ENCODE peak calls at places on chromosomes 7 and 10, in nine cellular contexts. N, T, J, H, K, X, S, V and Q are unnamed samples.

GRCh38 chr7:98133621-98134266 is 27.1 kb downstream of the LMTK2 start:
- DNase-seq in N (no peak), T (no peak), J (no peak), X (no peak), V (no peak), S (peak; percentile 4), H (no peak), K (peak; percentile 6), Q (no peak)

GRCh38 chr7:6508539-6508938 is 42.7 kb downstream of the GRID2IP start:
- DNase-seq in H (no peak), V (no peak), N (no peak), T (no peak), S (no peak), K (no peak), X (no peak), J (no peak), Q (no peak)

GRCh38 chr7:81499262-81500116 is 270.4 kb downstream of the HGF start:
- DNase-seq in T (no peak), V (no peak), N (no peak), X (peak; percentile 17), S (peak; percentile 89), K (peak; percentile 31), H (no peak), J (peak; percentile 71), Q (no peak)

GRCh38 chr7:123024989-123025758 is 29.7 kb upstream of the TAS2R16 start:
- DNase-seq in T (no peak), S (no peak), K (peak; percentile 21), H (no peak), X (no peak), J (no peak), V (no peak), N (no peak), Q (no peak)

GRCh38 chr10:62990126-62990525 is 143.0 kb upstream of the NRBF2 start:
- DNase-seq in X (no peak), V (no peak), T (no peak), N (no peak), S (no peak), H (no peak), K (no peak), J (no peak), Q (no peak)

GRCh38 chr7:17611611-17612010 is 313.2 kb downstream of the AHR start:
- DNase-seq in H (no peak), K (no peak), X (no peak), T (no peak), V (no peak), J (no peak), N (no peak), S (peak; percentile 42), Q (no peak)

GRCh38 chr7:117010375-117011133 is 57.3 kb downstream of the ST7 start:
- DNase-seq in K (no peak), H (no peak), X (no peak), T (no peak), J (no peak), V (no peak), S (peak; percentile 56), N (no peak), Q (no peak)

GRCh38 chr10:69285699-69286098 is 7.4 kb downstream of the HK1 start:
- DNase-seq in S (no peak), X (no peak), H (no peak), T (no peak), N (no peak), V (no peak), K (no peak), J (peak; percentile 36), Q (no peak)

GRCh38 chr10:102434251-102434913 is 2.0 kb upstream of the CUEDC2 start:
- DNase-seq in N (no peak), J (no peak), K (no peak), T (peak; percentile 76), S (peak; percentile 64), V (no peak), X (peak; percentile 26), H (no peak), Q (no peak)

GRCh38 chr10:6987536-6987945 is 407.5 kb upstream of the PRKCQ start:
- DNase-seq in X (peak; percentile 30), J (peak; percentile 33), V (no peak), N (no peak), T (no peak), S (no peak), K (no peak), H (no peak), Q (no peak)

GRCh38 chr7:70177166-70177565 is 578.9 kb downstream of the AUTS2 start:
- DNase-seq in K (no peak), J (no peak), S (no peak), N (no peak), T (no peak), V (no peak), X (no peak), H (no peak), Q (no peak)

GRCh38 chr7:90166153-90166552 is 11.9 kb downstream of the STEAP1 start:
- DNase-seq in X (no peak), K (no peak), N (no peak), H (no peak), T (no peak), J (no peak), V (no peak), S (no peak), Q (no peak)

GRCh38 chr10:71383972-71384687 is 12.6 kb upstream of the CDH23 start:
- DNase-seq in H (peak; percentile 48), X (peak; percentile 93), K (peak; percentile 85), V (peak; percentile 93), S (peak; percentile 21), T (peak; percentile 86), J (peak; percentile 78), N (peak; percentile 89), Q (peak; percentile 89)

GRCh38 chr10:117653170-117653515 is 110.6 kb downstream of the EMX2 start:
- DNase-seq in T (no peak), N (no peak), X (no peak), V (no peak), K (peak; percentile 35), S (peak; percentile 60), H (no peak), J (no peak), Q (no peak)

GRCh38 chr10:44393834-44394547 is 9.1 kb upstream of the CXCL12 start:
- DNase-seq in N (peak; percentile 60), J (no peak), H (no peak), T (no peak), S (no peak), X (no peak), K (no peak), V (no peak), Q (no peak)

GRCh38 chr7:42236266-42237161 is 495 bp downstream of the GLI3 start:
- DNase-seq in V (peak; percentile 71), H (peak; percentile 60), J (peak; percentile 81), T (peak; percentile 86), N (peak; percentile 90), X (peak; percentile 69), K (peak; percentile 19), S (peak; percentile 72), Q (peak; percentile 66)

GRCh38 chr10:89278034-89278535 is 23.8 kb upstream of the IFIT2 start:
- DNase-seq in J (no peak), V (no peak), X (no peak), T (no peak), S (peak; percentile 98), K (peak; percentile 71), N (no peak), H (peak; percentile 87), Q (no peak)

GRCh38 chr7:84237533-84238173 is 43.1 kb upstream of the SEMA3A start:
- DNase-seq in K (no peak), S (peak; percentile 99), V (no peak), T (no peak), H (no peak), J (no peak), N (no peak), X (no peak), Q (no peak)

GRCh38 chr10:94217431-94217830 is 145.3 kb downstream of the NOC3L start:
- DNase-seq in N (no peak), S (no peak), T (no peak), X (no peak), H (no peak), V (no peak), K (no peak), J (no peak), Q (no peak)

GRCh38 chr10:89697946-89698345 is 3.4 kb upstream of the KIF20B start:
- DNase-seq in T (no peak), J (no peak), V (no peak), H (no peak), N (no peak), K (no peak), X (no peak), S (no peak), Q (no peak)

GRCh38 chr10:7610651-7611389 is 55.9 kb downstream of the ITIH5 start:
- DNase-seq in V (no peak), H (peak; percentile 66), T (no peak), S (peak; percentile 70), X (no peak), K (no peak), J (no peak), N (no peak), Q (no peak)

GRCh38 chr10:126387931-126388911 is at the start of gene ADAM12:
- DNase-seq in X (peak; percentile 61), H (no peak), V (peak; percentile 46), S (peak; percentile 68), N (peak; percentile 85), T (peak; percentile 83), J (peak; percentile 49), K (no peak), Q (peak; percentile 49)

DNA sequence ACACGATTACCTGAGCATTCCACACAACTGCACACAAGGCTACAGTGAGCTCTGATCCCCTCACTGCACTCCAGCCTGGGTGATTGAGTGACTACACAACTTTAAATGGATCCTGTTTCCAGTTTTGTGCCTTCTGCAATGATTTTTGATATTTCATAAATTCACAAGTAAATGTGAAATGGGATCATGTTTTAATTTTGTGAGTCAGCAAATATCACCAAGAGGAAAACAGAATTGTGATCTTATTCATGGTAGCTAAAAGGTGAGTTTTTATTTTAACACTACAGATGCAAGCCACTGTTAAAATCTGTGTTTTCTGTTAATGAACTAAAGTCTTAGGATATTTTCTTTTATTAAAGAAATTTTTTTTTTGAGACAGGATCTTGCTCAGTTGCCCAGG is 11.4 kb downstream of the ICA1 start:
- DNase-seq in S (no peak), J (no peak), X (no peak), K (no peak), V (no peak), N (no peak), H (no peak), T (no peak), Q (no peak)
- TF ChIP-seq CTCF in S (no peak), J (no peak), X (no peak), K (no peak), V (no peak), N (no peak), H (no peak), T (no peak), Q (no peak)

GRCh38 chr10:64648915-64649314 is 1127.7 kb downstream of the REEP3 start:
- DNase-seq in T (no peak), V (peak; percentile 29), H (no peak), K (peak; percentile 33), J (peak; percentile 49), S (no peak), N (no peak), X (no peak), Q (peak; percentile 29)
- TF ChIP-seq CTCF in T (no peak), V (no peak), H (no peak), K (no peak), J (no peak), S (no peak), N (peak; percentile 10), X (no peak), Q (no peak)

GRCh38 chr7:55432937-55433784 is 68.0 kb downstream of the LANCL2 start:
- DNase-seq in H (no peak), V (no peak), T (no peak), K (peak; percentile 51), S (peak; percentile 59), X (no peak), J (peak; percentile 52), N (no peak), Q (no peak)
- TF ChIP-seq CTCF in H (no peak), V (no peak), T (peak; percentile 30), K (peak; percentile 51), S (peak; percentile 63), X (peak; percentile 44), J (peak; percentile 34), N (peak; percentile 58), Q (peak; percentile 37)

GRCh38 chr7:24722386-24723177 is 34.7 kb downstream of the GSDME start:
- DNase-seq in T (no peak), J (peak; percentile 45), N (peak; percentile 81), K (peak; percentile 22), V (no peak), H (no peak), X (peak; percentile 22), S (no peak), Q (no peak)
- TF ChIP-seq CTCF in T (peak; percentile 35), J (peak; percentile 46), N (peak; percentile 64), K (no peak), V (no peak), H (no peak), X (peak; percentile 31), S (no peak), Q (no peak)